ENCODE peak calls at places on chromosome 16, in ten cellular contexts. One of them, this sample, is unnamed.

GRCh38 chr16:4309833-4310266 is 6.0 kb upstream of the GLIS2 start:
- DNase-seq in Calu3: peak; percentile 91
- DNase-seq in mesothelial cell of epicardium: no peak
- DNase-seq in EH: peak; percentile 92
- DNase-seq in stimulated activated CD8-positive, alpha-beta memory T cell treated with anti-CD3 and anti-CD28 coated beads, Interleukin-2, amount 100 ng/mL, for 48 hours: no peak
- DNase-seq in suprapubic skin: no peak
- DNase-seq in stimulated activated naive CD4-positive, alpha-beta T cell: peak; percentile 48
- DNase-seq in RCC 7860: peak; percentile 61
- DNase-seq in germinal center: peak; percentile 82
- DNase-seq in tibial artery: peak; percentile 87
- DNase-seq in this sample: peak; percentile 73

GRCh38 chr16:67672739-67673662 is 6.4 kb downstream of the C16orf86 start:
- DNase-seq in Calu3: peak; percentile 71
- DNase-seq in mesothelial cell of epicardium: no peak
- DNase-seq in EH: peak; percentile 78
- DNase-seq in stimulated activated CD8-positive, alpha-beta memory T cell treated with anti-CD3 and anti-CD28 coated beads, Interleukin-2, amount 100 ng/mL, for 48 hours: no peak
- DNase-seq in suprapubic skin: no peak
- DNase-seq in stimulated activated naive CD4-positive, alpha-beta T cell: peak; percentile 53
- DNase-seq in RCC 7860: peak; percentile 48
- DNase-seq in germinal center: peak; percentile 86
- DNase-seq in tibial artery: no peak
- DNase-seq in this sample: peak; percentile 73

GRCh38 chr16:23505180-23505665 is 5.1 kb downstream of the GGA2 start:
- DNase-seq in Calu3: no peak
- DNase-seq in mesothelial cell of epicardium: no peak
- DNase-seq in EH: no peak
- DNase-seq in stimulated activated CD8-positive, alpha-beta memory T cell treated with anti-CD3 and anti-CD28 coated beads, Interleukin-2, amount 100 ng/mL, for 48 hours: no peak
- DNase-seq in suprapubic skin: no peak
- DNase-seq in stimulated activated naive CD4-positive, alpha-beta T cell: no peak
- DNase-seq in RCC 7860: peak; percentile 31
- DNase-seq in germinal center: no peak
- DNase-seq in tibial artery: no peak
- DNase-seq in this sample: no peak

GRCh38 chr16:84266451-84266850 is 26.6 kb upstream of the KCNG4 start:
- DNase-seq in Calu3: peak; percentile 69
- DNase-seq in mesothelial cell of epicardium: no peak
- DNase-seq in EH: peak; percentile 82
- DNase-seq in stimulated activated CD8-positive, alpha-beta memory T cell treated with anti-CD3 and anti-CD28 coated beads, Interleukin-2, amount 100 ng/mL, for 48 hours: peak; percentile 5
- DNase-seq in suprapubic skin: no peak
- DNase-seq in stimulated activated naive CD4-positive, alpha-beta T cell: no peak
- DNase-seq in RCC 7860: peak; percentile 33
- DNase-seq in germinal center: peak; percentile 62
- DNase-seq in tibial artery: no peak
- DNase-seq in this sample: peak; percentile 29

GRCh38 chr16:63628812-63629211 is 1493.1 kb downstream of the CDH11 start:
- DNase-seq in Calu3: no peak
- DNase-seq in mesothelial cell of epicardium: no peak
- DNase-seq in EH: no peak
- DNase-seq in stimulated activated CD8-positive, alpha-beta memory T cell treated with anti-CD3 and anti-CD28 coated beads, Interleukin-2, amount 100 ng/mL, for 48 hours: no peak
- DNase-seq in suprapubic skin: no peak
- DNase-seq in stimulated activated naive CD4-positive, alpha-beta T cell: no peak
- DNase-seq in RCC 7860: no peak
- DNase-seq in germinal center: no peak
- DNase-seq in tibial artery: no peak
- DNase-seq in this sample: no peak

GRCh38 chr16:67546761-67547422 is 15.4 kb upstream of the CTCF start:
- DNase-seq in Calu3: peak; percentile 87
- DNase-seq in mesothelial cell of epicardium: no peak
- DNase-seq in EH: peak; percentile 72
- DNase-seq in stimulated activated CD8-positive, alpha-beta memory T cell treated with anti-CD3 and anti-CD28 coated beads, Interleukin-2, amount 100 ng/mL, for 48 hours: no peak
- DNase-seq in suprapubic skin: peak; percentile 85
- DNase-seq in stimulated activated naive CD4-positive, alpha-beta T cell: peak; percentile 78
- DNase-seq in RCC 7860: peak; percentile 43
- DNase-seq in germinal center: peak; percentile 78
- DNase-seq in tibial artery: peak; percentile 82
- DNase-seq in this sample: peak; percentile 83

GRCh38 chr16:78385406-78385805 is 286.0 kb downstream of the WWOX start:
- DNase-seq in Calu3: no peak
- DNase-seq in mesothelial cell of epicardium: no peak
- DNase-seq in EH: no peak
- DNase-seq in stimulated activated CD8-positive, alpha-beta memory T cell treated with anti-CD3 and anti-CD28 coated beads, Interleukin-2, amount 100 ng/mL, for 48 hours: no peak
- DNase-seq in suprapubic skin: no peak
- DNase-seq in stimulated activated naive CD4-positive, alpha-beta T cell: no peak
- DNase-seq in RCC 7860: no peak
- DNase-seq in germinal center: no peak
- DNase-seq in tibial artery: no peak
- DNase-seq in this sample: no peak

GRCh38 chr16:1363501-1364041 is 11.8 kb downstream of the GNPTG start:
- DNase-seq in Calu3: peak; percentile 81
- DNase-seq in mesothelial cell of epicardium: no peak
- DNase-seq in EH: peak; percentile 39
- DNase-seq in stimulated activated CD8-positive, alpha-beta memory T cell treated with anti-CD3 and anti-CD28 coated beads, Interleukin-2, amount 100 ng/mL, for 48 hours: peak; percentile 57
- DNase-seq in suprapubic skin: no peak
- DNase-seq in stimulated activated naive CD4-positive, alpha-beta T cell: peak; percentile 75
- DNase-seq in RCC 7860: peak; percentile 21
- DNase-seq in germinal center: peak; percentile 83
- DNase-seq in tibial artery: no peak
- DNase-seq in this sample: peak; percentile 77

GRCh38 chr16:55145771-55146603 is 178.0 kb upstream of the IRX6 start:
- DNase-seq in Calu3: no peak
- DNase-seq in mesothelial cell of epicardium: no peak
- DNase-seq in EH: no peak
- DNase-seq in stimulated activated CD8-positive, alpha-beta memory T cell treated with anti-CD3 and anti-CD28 coated beads, Interleukin-2, amount 100 ng/mL, for 48 hours: no peak
- DNase-seq in suprapubic skin: no peak
- DNase-seq in stimulated activated naive CD4-positive, alpha-beta T cell: no peak
- DNase-seq in RCC 7860: no peak
- DNase-seq in germinal center: no peak
- DNase-seq in tibial artery: no peak
- DNase-seq in this sample: no peak

GRCh38 chr16:29148867-29149272 is 164.0 kb downstream of the LAT start:
- DNase-seq in Calu3: no peak
- DNase-seq in mesothelial cell of epicardium: no peak
- DNase-seq in EH: no peak
- DNase-seq in stimulated activated CD8-positive, alpha-beta memory T cell treated with anti-CD3 and anti-CD28 coated beads, Interleukin-2, amount 100 ng/mL, for 48 hours: peak; percentile 35
- DNase-seq in suprapubic skin: peak; percentile 57
- DNase-seq in stimulated activated naive CD4-positive, alpha-beta T cell: peak; percentile 87
- DNase-seq in RCC 7860: no peak
- DNase-seq in germinal center: no peak
- DNase-seq in tibial artery: no peak
- DNase-seq in this sample: peak; percentile 90

GRCh38 chr16:85522517-85522841 is 90.6 kb upstream of the GSE1 start:
- DNase-seq in Calu3: no peak
- DNase-seq in mesothelial cell of epicardium: no peak
- DNase-seq in EH: no peak
- DNase-seq in stimulated activated CD8-positive, alpha-beta memory T cell treated with anti-CD3 and anti-CD28 coated beads, Interleukin-2, amount 100 ng/mL, for 48 hours: no peak
- DNase-seq in suprapubic skin: no peak
- DNase-seq in stimulated activated naive CD4-positive, alpha-beta T cell: no peak
- DNase-seq in RCC 7860: no peak
- DNase-seq in germinal center: no peak
- DNase-seq in tibial artery: no peak
- DNase-seq in this sample: no peak

GRCh38 chr16:22848451-22848850 is 34.5 kb downstream of the HS3ST2 start:
- DNase-seq in Calu3: no peak
- DNase-seq in mesothelial cell of epicardium: no peak
- DNase-seq in EH: no peak
- DNase-seq in stimulated activated CD8-positive, alpha-beta memory T cell treated with anti-CD3 and anti-CD28 coated beads, Interleukin-2, amount 100 ng/mL, for 48 hours: no peak
- DNase-seq in suprapubic skin: no peak
- DNase-seq in stimulated activated naive CD4-positive, alpha-beta T cell: no peak
- DNase-seq in RCC 7860: no peak
- DNase-seq in germinal center: no peak
- DNase-seq in tibial artery: no peak
- DNase-seq in this sample: no peak

GRCh38 chr16:85915125-85915845 is 16.3 kb downstream of the IRF8 start:
- DNase-seq in Calu3: no peak
- DNase-seq in mesothelial cell of epicardium: no peak
- DNase-seq in EH: no peak
- DNase-seq in stimulated activated CD8-positive, alpha-beta memory T cell treated with anti-CD3 and anti-CD28 coated beads, Interleukin-2, amount 100 ng/mL, for 48 hours: no peak
- DNase-seq in suprapubic skin: no peak
- DNase-seq in stimulated activated naive CD4-positive, alpha-beta T cell: no peak
- DNase-seq in RCC 7860: no peak
- DNase-seq in germinal center: no peak
- DNase-seq in tibial artery: no peak
- DNase-seq in this sample: no peak

GRCh38 chr16:28977703-28978641 is 3.4 kb downstream of the SPNS1 start:
- DNase-seq in Calu3: peak; percentile 51
- DNase-seq in mesothelial cell of epicardium: no peak
- DNase-seq in EH: no peak
- DNase-seq in stimulated activated CD8-positive, alpha-beta memory T cell treated with anti-CD3 and anti-CD28 coated beads, Interleukin-2, amount 100 ng/mL, for 48 hours: no peak
- DNase-seq in suprapubic skin: no peak
- DNase-seq in stimulated activated naive CD4-positive, alpha-beta T cell: peak; percentile 60
- DNase-seq in RCC 7860: no peak
- DNase-seq in germinal center: peak; percentile 67
- DNase-seq in tibial artery: no peak
- DNase-seq in this sample: no peak

GRCh38 chr16:56669840-56670639 is 426 bp downstream of the MT1H start:
- DNase-seq in Calu3: no peak
- DNase-seq in mesothelial cell of epicardium: no peak
- DNase-seq in EH: no peak
- DNase-seq in stimulated activated CD8-positive, alpha-beta memory T cell treated with anti-CD3 and anti-CD28 coated beads, Interleukin-2, amount 100 ng/mL, for 48 hours: no peak
- DNase-seq in suprapubic skin: no peak
- DNase-seq in stimulated activated naive CD4-positive, alpha-beta T cell: no peak
- DNase-seq in RCC 7860: no peak
- DNase-seq in germinal center: no peak
- DNase-seq in tibial artery: no peak
- DNase-seq in this sample: no peak

GRCh38 chr16:2501938-2502900 is 11.5 kb upstream of the ATP6V0C start:
- DNase-seq in Calu3: no peak
- DNase-seq in mesothelial cell of epicardium: no peak
- DNase-seq in EH: no peak
- DNase-seq in stimulated activated CD8-positive, alpha-beta memory T cell treated with anti-CD3 and anti-CD28 coated beads, Interleukin-2, amount 100 ng/mL, for 48 hours: no peak
- DNase-seq in suprapubic skin: no peak
- DNase-seq in stimulated activated naive CD4-positive, alpha-beta T cell: no peak
- DNase-seq in RCC 7860: no peak
- DNase-seq in germinal center: no peak
- DNase-seq in tibial artery: no peak
- DNase-seq in this sample: no peak

GRCh38 chr16:82843606-82844271 is 217.0 kb downstream of the CDH13 start:
- DNase-seq in Calu3: no peak
- DNase-seq in mesothelial cell of epicardium: no peak
- DNase-seq in EH: no peak
- DNase-seq in stimulated activated CD8-positive, alpha-beta memory T cell treated with anti-CD3 and anti-CD28 coated beads, Interleukin-2, amount 100 ng/mL, for 48 hours: no peak
- DNase-seq in suprapubic skin: no peak
- DNase-seq in stimulated activated naive CD4-positive, alpha-beta T cell: no peak
- DNase-seq in RCC 7860: no peak
- DNase-seq in germinal center: no peak
- DNase-seq in tibial artery: no peak
- DNase-seq in this sample: no peak

GRCh38 chr16:9115277-9115676 is 23.8 kb downstream of the HAPSTR1 start:
- DNase-seq in Calu3: no peak
- DNase-seq in mesothelial cell of epicardium: no peak
- DNase-seq in EH: no peak
- DNase-seq in stimulated activated CD8-positive, alpha-beta memory T cell treated with anti-CD3 and anti-CD28 coated beads, Interleukin-2, amount 100 ng/mL, for 48 hours: no peak
- DNase-seq in suprapubic skin: no peak
- DNase-seq in stimulated activated naive CD4-positive, alpha-beta T cell: no peak
- DNase-seq in RCC 7860: peak; percentile 29
- DNase-seq in germinal center: no peak
- DNase-seq in tibial artery: no peak
- DNase-seq in this sample: no peak

GRCh38 chr16:54921229-54921824 is 9.3 kb upstream of the IRX5 start:
- DNase-seq in Calu3: no peak
- DNase-seq in mesothelial cell of epicardium: no peak
- DNase-seq in EH: peak; percentile 66
- DNase-seq in stimulated activated CD8-positive, alpha-beta memory T cell treated with anti-CD3 and anti-CD28 coated beads, Interleukin-2, amount 100 ng/mL, for 48 hours: no peak
- DNase-seq in suprapubic skin: no peak
- DNase-seq in stimulated activated naive CD4-positive, alpha-beta T cell: no peak
- DNase-seq in RCC 7860: peak; percentile 17
- DNase-seq in germinal center: no peak
- DNase-seq in tibial artery: no peak
- DNase-seq in this sample: no peak

GRCh38 chr16:30715777-30716445 is 16.9 kb downstream of the SRCAP start:
- DNase-seq in Calu3: no peak
- DNase-seq in mesothelial cell of epicardium: no peak
- DNase-seq in EH: peak; percentile 72
- DNase-seq in stimulated activated CD8-positive, alpha-beta memory T cell treated with anti-CD3 and anti-CD28 coated beads, Interleukin-2, amount 100 ng/mL, for 48 hours: no peak
- DNase-seq in suprapubic skin: no peak
- DNase-seq in stimulated activated naive CD4-positive, alpha-beta T cell: peak; percentile 8
- DNase-seq in RCC 7860: peak; percentile 24
- DNase-seq in germinal center: peak; percentile 36
- DNase-seq in tibial artery: no peak
- DNase-seq in this sample: peak; percentile 65

GRCh38 chr16:566475-567361 is at the start of gene NHLRC4:
- DNase-seq in Calu3: no peak
- DNase-seq in mesothelial cell of epicardium: no peak
- DNase-seq in EH: peak; percentile 61
- DNase-seq in stimulated activated CD8-positive, alpha-beta memory T cell treated with anti-CD3 and anti-CD28 coated beads, Interleukin-2, amount 100 ng/mL, for 48 hours: peak; percentile 32
- DNase-seq in suprapubic skin: no peak
- DNase-seq in stimulated activated naive CD4-positive, alpha-beta T cell: peak; percentile 50
- DNase-seq in RCC 7860: no peak
- DNase-seq in germinal center: peak; percentile 82
- DNase-seq in tibial artery: peak; percentile 79
- DNase-seq in this sample: peak; percentile 82

GRCh38 chr16:19520861-19521331 is 1.0 kb downstream of the GDE1 start:
- DNase-seq in Calu3: peak; percentile 48
- DNase-seq in mesothelial cell of epicardium: no peak
- DNase-seq in EH: peak; percentile 21
- DNase-seq in stimulated activated CD8-positive, alpha-beta memory T cell treated with anti-CD3 and anti-CD28 coated beads, Interleukin-2, amount 100 ng/mL, for 48 hours: no peak
- DNase-seq in suprapubic skin: no peak
- DNase-seq in stimulated activated naive CD4-positive, alpha-beta T cell: no peak
- DNase-seq in RCC 7860: peak; percentile 38
- DNase-seq in germinal center: peak; percentile 4
- DNase-seq in tibial artery: no peak
- DNase-seq in this sample: no peak

GRCh38 chr16:76114681-76115080 is 162.5 kb upstream of the CNTNAP4 start:
- DNase-seq in Calu3: no peak
- DNase-seq in mesothelial cell of epicardium: no peak
- DNase-seq in EH: no peak
- DNase-seq in stimulated activated CD8-positive, alpha-beta memory T cell treated with anti-CD3 and anti-CD28 coated beads, Interleukin-2, amount 100 ng/mL, for 48 hours: no peak
- DNase-seq in suprapubic skin: no peak
- DNase-seq in stimulated activated naive CD4-positive, alpha-beta T cell: no peak
- DNase-seq in RCC 7860: no peak
- DNase-seq in germinal center: no peak
- DNase-seq in tibial artery: no peak
- DNase-seq in this sample: no peak

GRCh38 chr16:57627184-57627871 is 1.1 kb upstream of the ADGRG1 start:
- DNase-seq in Calu3: peak; percentile 36
- DNase-seq in mesothelial cell of epicardium: no peak
- DNase-seq in EH: peak; percentile 93
- DNase-seq in stimulated activated CD8-positive, alpha-beta memory T cell treated with anti-CD3 and anti-CD28 coated beads, Interleukin-2, amount 100 ng/mL, for 48 hours: no peak
- DNase-seq in suprapubic skin: no peak
- DNase-seq in stimulated activated naive CD4-positive, alpha-beta T cell: no peak
- DNase-seq in RCC 7860: peak; percentile 98
- DNase-seq in germinal center: no peak
- DNase-seq in tibial artery: no peak
- DNase-seq in this sample: no peak

GRCh38 chr16:78567713-78568112 is 468.3 kb downstream of the WWOX start:
- DNase-seq in Calu3: no peak
- DNase-seq in mesothelial cell of epicardium: no peak
- DNase-seq in EH: no peak
- DNase-seq in stimulated activated CD8-positive, alpha-beta memory T cell treated with anti-CD3 and anti-CD28 coated beads, Interleukin-2, amount 100 ng/mL, for 48 hours: no peak
- DNase-seq in suprapubic skin: no peak
- DNase-seq in stimulated activated naive CD4-positive, alpha-beta T cell: no peak
- DNase-seq in RCC 7860: no peak
- DNase-seq in germinal center: no peak
- DNase-seq in tibial artery: no peak
- DNase-seq in this sample: no peak